ENCODE peak calls at places on chromosomes 7 and 10, in ten cellular contexts. J is A549, U is uterus, R is endothelial cell of umbilical vein, Z is ovary, X is GM12878, W is sigmoid colon, S is GM12892, H is thyroid gland, C is Peyer's patch. F is an unnamed sample.

GRCh38 chr10:61399386-61399785 is 53.8 kb downstream of the TMEM26 start:
- DNase-seq in J (no peak), U (no peak), R (no peak), Z (no peak), X (no peak), W (no peak), S (no peak), H (no peak), C (no peak), F (no peak)

GRCh38 chr10:128540806-128541739 is 414.9 kb upstream of the MKI67 start:
- DNase-seq in J (no peak), U (no peak), R (no peak), Z (no peak), X (no peak), W (no peak), S (no peak), H (peak; percentile 10), C (no peak), F (no peak)

GRCh38 chr10:124014416-124015154 is 78.8 kb downstream of the CHST15 start:
- DNase-seq in J (no peak), U (no peak), R (no peak), Z (no peak), X (no peak), W (no peak), S (no peak), H (no peak), C (no peak), F (no peak)

GRCh38 chr7:121286742-121287699 is 41.8 kb upstream of the WNT16 start:
- DNase-seq in J (no peak), U (no peak), R (no peak), Z (no peak), X (no peak), W (no peak), S (no peak), H (no peak), C (no peak), F (no peak)

GRCh38 chr7:132422502-132423101 is 153.7 kb downstream of the PLXNA4 start:
- DNase-seq in J (no peak), U (peak; percentile 43), R (peak; percentile 67), Z (no peak), X (no peak), W (no peak), S (no peak), H (no peak), C (no peak), F (no peak)

GRCh38 chr10:69786791-69787190 is 14.9 kb upstream of the COL13A1 start:
- DNase-seq in J (peak; percentile 31), U (no peak), R (peak; percentile 66), Z (no peak), X (no peak), W (no peak), S (no peak), H (no peak), C (no peak), F (no peak)

GRCh38 chr10:3455385-3456334 is 283.1 kb upstream of the PITRM1 start:
- DNase-seq in J (no peak), U (no peak), R (peak; percentile 78), Z (no peak), X (no peak), W (no peak), S (no peak), H (no peak), C (no peak), F (no peak)

GRCh38 chr10:44198096-44198779 is 186.7 kb downstream of the CXCL12 start:
- DNase-seq in J (no peak), U (no peak), R (no peak), Z (no peak), X (no peak), W (no peak), S (no peak), H (no peak), C (no peak), F (no peak)

GRCh38 chr10:97406064-97406463 is 4.9 kb upstream of the RRP12 start:
- DNase-seq in J (no peak), U (no peak), R (no peak), Z (no peak), X (no peak), W (no peak), S (no peak), H (no peak), C (no peak), F (no peak)

GRCh38 chr10:31031205-31031665 is 430 bp downstream of the ZNF438 start:
- DNase-seq in J (no peak), U (no peak), R (no peak), Z (no peak), X (peak; percentile 67), W (no peak), S (peak; percentile 64), H (no peak), C (no peak), F (peak; percentile 59)

GRCh38 chr7:13524076-13524475 is 465.4 kb downstream of the ETV1 start:
- DNase-seq in J (no peak), U (no peak), R (no peak), Z (no peak), X (no peak), W (no peak), S (no peak), H (no peak), C (no peak), F (no peak)

GRCh38 chr7:45160374-45160773 is 2.8 kb downstream of the RAMP3 start:
- DNase-seq in J (no peak), U (no peak), R (no peak), Z (no peak), X (peak; percentile 9), W (peak; percentile 35), S (peak; percentile 61), H (no peak), C (no peak), F (no peak)

GRCh38 chr7:34059551-34059840 is 154.2 kb downstream of the BMPER start:
- DNase-seq in J (no peak), U (no peak), R (no peak), Z (no peak), X (no peak), W (no peak), S (no peak), H (no peak), C (no peak), F (no peak)

GRCh38 chr10:23100331-23101030 is 5.1 kb downstream of the MSRB2 start:
- DNase-seq in J (no peak), U (no peak), R (no peak), Z (no peak), X (no peak), W (no peak), S (no peak), H (no peak), C (no peak), F (no peak)

DNA sequence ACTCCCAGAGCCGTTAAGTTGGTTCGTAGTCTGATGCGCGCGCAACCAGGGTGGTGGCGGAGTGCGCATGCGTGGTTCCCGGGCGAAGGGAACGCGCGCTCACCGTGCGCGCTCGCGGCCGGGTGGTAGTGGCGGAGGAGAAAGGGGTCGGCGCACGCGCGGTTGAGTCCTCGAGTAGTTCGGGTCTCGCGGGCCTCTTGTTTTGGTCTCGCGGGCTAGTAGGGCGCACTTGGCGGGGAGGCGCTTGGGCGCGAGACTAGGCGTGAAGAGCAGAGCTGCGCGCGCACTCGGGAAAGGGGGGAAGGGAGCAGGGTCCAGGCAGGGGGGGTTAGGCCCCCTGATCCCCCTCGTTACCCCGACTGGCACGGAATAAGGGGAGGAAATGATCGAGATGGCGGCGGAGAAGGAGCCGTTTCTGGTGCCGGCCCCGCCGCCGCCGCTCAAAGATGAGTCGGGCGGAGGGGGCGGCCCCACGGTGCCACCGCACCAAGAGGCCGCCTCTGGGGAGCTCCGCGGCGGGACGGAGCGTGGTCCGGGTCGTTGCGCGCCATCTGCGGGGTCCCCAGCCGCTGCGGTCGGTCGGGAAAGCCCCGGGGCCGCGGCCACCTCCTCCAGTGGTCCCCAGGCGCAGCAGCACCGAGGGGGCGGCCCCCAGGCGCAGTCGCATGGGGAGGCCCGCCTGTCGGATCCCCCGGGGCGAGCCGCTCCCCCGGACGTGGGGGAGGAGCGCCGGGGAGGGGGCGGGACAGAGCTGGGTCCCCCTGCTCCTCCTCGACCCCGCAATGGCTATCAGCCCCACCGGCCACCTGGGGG is at the start of gene MEPCE:
- DNase-seq in J (peak; percentile 97), U (peak; percentile 98), R (peak; percentile 98), Z (peak; percentile 98), X (peak; percentile 68), W (peak; percentile 99), S (peak; percentile 97), H (peak; percentile 98), C (peak; percentile 98), F (peak; percentile 91)
- TF ChIP-seq POLR2A in J (peak; percentile 36), U (peak; percentile 64), R (no peak), Z (no peak), X (peak; percentile 69), W (no peak), S (peak; percentile 50), H (peak; percentile 82), C (peak; percentile 62), F (peak; percentile 13)

GRCh38 chr7:87148332-87148955 is 3.8 kb upstream of the DMTF1 start:
- DNase-seq in J (peak; percentile 41), U (no peak), R (peak; percentile 66), Z (no peak), X (no peak), W (no peak), S (no peak), H (no peak), C (no peak), F (no peak)
- TF ChIP-seq POLR2A in J (no peak), U (no peak), R (no peak), Z (no peak), X (no peak), W (no peak), S (no peak), H (no peak), C (no peak), F (no peak)

DNA sequence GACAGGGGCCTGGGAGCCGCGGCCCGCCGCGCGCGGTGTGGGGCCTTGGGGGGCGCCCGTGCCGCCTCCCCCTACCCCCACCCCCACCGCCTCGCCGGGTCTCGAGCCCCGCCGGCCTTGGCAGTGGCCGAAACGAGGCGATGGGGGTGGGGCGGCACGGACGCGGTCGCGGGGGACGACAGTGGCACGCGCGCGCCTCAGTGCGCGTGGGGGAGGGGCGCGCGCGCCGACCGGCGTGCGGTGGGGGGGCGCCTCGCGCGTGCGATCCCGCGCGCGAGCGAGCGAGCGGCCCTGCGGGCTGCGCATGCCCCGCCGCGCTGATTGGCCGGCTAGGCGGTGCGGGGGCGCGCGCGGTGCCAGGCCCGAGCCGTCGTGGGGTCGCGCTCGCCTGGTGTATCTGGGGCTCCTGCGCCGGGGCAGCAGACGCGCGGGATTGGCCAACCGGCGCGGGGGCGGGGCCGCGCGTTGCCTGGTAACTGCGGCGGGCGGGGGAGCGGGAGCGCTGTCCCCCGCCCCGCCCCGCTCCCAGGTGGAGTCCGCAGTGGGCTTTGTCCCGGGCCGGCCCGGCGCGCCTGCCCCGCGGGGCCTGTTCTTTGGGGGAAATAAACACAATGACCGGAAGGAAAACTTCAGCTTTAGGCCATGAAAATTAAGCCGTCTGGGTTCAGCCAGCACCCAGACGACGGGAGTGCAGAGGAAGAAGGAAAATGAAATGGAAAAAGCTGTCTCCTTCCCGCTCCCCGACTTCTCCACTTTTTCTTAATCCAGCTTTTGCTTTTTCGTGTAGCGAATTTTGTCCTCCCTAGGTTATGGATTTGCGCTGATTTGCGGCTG is 870 bp downstream of the GTF2I start:
- DNase-seq in J (peak; percentile 93), U (peak; percentile 92), R (peak; percentile 94), Z (peak; percentile 94), X (no peak), W (peak; percentile 96), S (peak; percentile 88), H (peak; percentile 95), C (peak; percentile 96), F (peak; percentile 93)
- TF ChIP-seq POLR2A in J (peak; percentile 15), U (peak; percentile 63), R (no peak), Z (no peak), X (no peak), W (no peak), S (no peak), H (peak; percentile 90), C (no peak), F (peak; percentile 40)

GRCh38 chr10:88117869-88118632 is 254.6 kb downstream of the PTEN start:
- DNase-seq in J (peak; percentile 28), U (no peak), R (peak; percentile 3), Z (no peak), X (no peak), W (no peak), S (no peak), H (no peak), C (peak; percentile 59), F (no peak)
- TF ChIP-seq POLR2A in J (no peak), U (no peak), R (no peak), Z (no peak), X (no peak), W (no peak), S (no peak), H (no peak), C (no peak), F (no peak)

F was measured in H54.